ENCODE peak calls at places on chromosome 17, in six cellular contexts. M is coronary artery, C is tibial nerve, O is GM12878, E is IMR-90, H is heart left ventricle. F is an unnamed sample.

GRCh38 chr17:7080445-7081041 is 492 bp upstream of the CLEC10A start:
- DNase-seq in M (no peak), C (peak; percentile 21), O (no peak), E (no peak), H (peak; percentile 69), F (no peak)

GRCh38 chr17:16158721-16159120 is 56.6 kb downstream of the NCOR1 start:
- DNase-seq in M (no peak), C (no peak), O (no peak), E (no peak), H (no peak), F (no peak)

GRCh38 chr17:82836823-82837357 is 2.9 kb downstream of the ZNF750 start:
- DNase-seq in M (no peak), C (no peak), O (no peak), E (no peak), H (no peak), F (no peak)

GRCh38 chr17:74408262-74408661 is 23.6 kb upstream of the GPRC5C start:
- DNase-seq in M (no peak), C (no peak), O (no peak), E (no peak), H (no peak), F (peak; percentile 20)

GRCh38 chr17:21286066-21286770 is 1.7 kb downstream of the MAP2K3 start:
- DNase-seq in M (peak; percentile 98), C (peak; percentile 80), O (no peak), E (peak; percentile 99), H (peak; percentile 93), F (peak; percentile 34)

GRCh38 chr17:1294157-1294717 is 14.8 kb downstream of the TRARG1 start:
- DNase-seq in M (no peak), C (no peak), O (no peak), E (no peak), H (no peak), F (peak; percentile 37)

GRCh38 chr17:18132711-18133110 is 24.2 kb downstream of the MYO15A start:
- DNase-seq in M (no peak), C (no peak), O (no peak), E (no peak), H (no peak), F (no peak)

GRCh38 chr17:38600416-38600815 is 5.3 kb downstream of the SRCIN1 start:
- DNase-seq in M (no peak), C (no peak), O (no peak), E (no peak), H (no peak), F (no peak)

GRCh38 chr17:75942473-75942872 is 1.6 kb upstream of the FBF1 start:
- DNase-seq in M (no peak), C (no peak), O (no peak), E (no peak), H (no peak), F (no peak)

GRCh38 chr17:20066253-20066652 is 57.1 kb downstream of the SPECC1 start:
- DNase-seq in M (no peak), C (peak; percentile 51), O (no peak), E (peak; percentile 80), H (peak; percentile 75), F (no peak)

GRCh38 chr17:28346199-28346580 is 10.6 kb downstream of the TNFAIP1 start:
- DNase-seq in M (no peak), C (no peak), O (no peak), E (no peak), H (no peak), F (no peak)

GRCh38 chr17:57751348-57751970 is 6.4 kb upstream of the CCDC182 start:
- DNase-seq in M (no peak), C (no peak), O (no peak), E (no peak), H (no peak), F (no peak)

GRCh38 chr17:49316889-49317288 is 45.2 kb downstream of the ZNF652 start:
- DNase-seq in M (no peak), C (no peak), O (no peak), E (no peak), H (no peak), F (peak; percentile 33)

GRCh38 chr17:49315551-49315951 is 46.5 kb downstream of the ZNF652 start:
- DNase-seq in M (peak; percentile 78), C (peak; percentile 55), O (peak; percentile 66), E (peak; percentile 91), H (peak; percentile 71), F (peak; percentile 88)

GRCh38 chr17:49315974-49316570 is 46.0 kb downstream of the ZNF652 start:
- DNase-seq in M (no peak), C (no peak), O (no peak), E (peak; percentile 27), H (no peak), F (peak; percentile 10)

GRCh38 chr17:49318438-49318965 is 43.5 kb downstream of the ZNF652 start:
- DNase-seq in M (no peak), C (no peak), O (no peak), E (no peak), H (no peak), F (no peak)

DNA sequence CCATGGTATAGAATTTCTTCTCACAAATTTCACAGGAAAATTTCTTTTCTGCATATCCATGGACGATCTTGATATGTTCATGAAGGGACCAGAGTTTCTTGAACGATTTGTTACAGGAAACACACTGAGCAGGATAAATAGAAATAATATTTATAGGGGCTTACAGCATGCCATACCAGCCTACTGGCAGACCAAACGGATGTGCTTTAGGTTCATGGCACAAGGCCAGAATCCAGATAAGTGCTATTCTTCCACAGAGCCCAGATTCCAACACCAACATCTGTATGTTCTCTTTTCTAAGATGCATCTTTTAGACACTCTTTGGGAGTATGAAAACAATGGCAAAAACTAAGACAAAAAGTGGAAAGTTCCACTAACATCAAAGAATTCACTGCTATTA is 49.3 kb downstream of the ZNF652 start:
- DNase-seq in M (no peak), C (no peak), O (no peak), E (no peak), H (no peak), F (no peak)
- H3K4me3 ChIP-seq in M (no peak overlapping the region), C (no peak overlapping the region), O (no peak overlapping the region), E (no peak overlapping the region), H (no peak overlapping the region), F (no peak overlapping the region)

GRCh38 chr17:45718791-45719190 is 65.3 kb upstream of the CRHR1 start:
- DNase-seq in M (no peak), C (no peak), O (no peak), E (no peak), H (no peak), F (no peak)

GRCh38 chr17:45720386-45720785 is 63.7 kb upstream of the CRHR1 start:
- DNase-seq in M (no peak), C (no peak), O (no peak), E (no peak), H (no peak), F (no peak)

GRCh38 chr17:45719335-45720071 is 64.6 kb upstream of the CRHR1 start:
- DNase-seq in M (no peak), C (no peak), O (no peak), E (peak; percentile 74), H (no peak), F (peak; percentile 3)

GRCh38 chr17:45722161-45722560 is 62.0 kb upstream of the CRHR1 start:
- DNase-seq in M (no peak), C (no peak), O (no peak), E (peak; percentile 5), H (no peak), F (no peak)
- TF ChIP-seq CTCF in M (no peak), C (no peak), O (peak; percentile 9), E (peak; percentile 26), H (no peak), F (no peak)

GRCh38 chr17:69069289-69069688 is 8.6 kb upstream of the ABCA9 start:
- DNase-seq in M (no peak), C (no peak), O (no peak), E (no peak), H (no peak), F (no peak)
- H3K4me3 ChIP-seq in M (no peak overlapping the region), C (no peak overlapping the region), O (no peak overlapping the region), E (no peak overlapping the region), H (no peak overlapping the region), F (no peak overlapping the region)

GRCh38 chr17:31523862-31524730 is 132.6 kb downstream of the RAB11FIP4 start:
- DNase-seq in M (no peak), C (no peak), O (no peak), E (no peak), H (no peak), F (no peak)

GRCh38 chr17:31518478-31518877 is 127.0 kb downstream of the RAB11FIP4 start:
- DNase-seq in M (no peak), C (no peak), O (no peak), E (no peak), H (no peak), F (no peak)

GRCh38 chr17:31522284-31522931 is 130.9 kb downstream of the RAB11FIP4 start:
- DNase-seq in M (no peak), C (no peak), O (no peak), E (no peak), H (no peak), F (no peak)

GRCh38 chr17:31522987-31523495 is 131.6 kb downstream of the RAB11FIP4 start:
- DNase-seq in M (no peak), C (no peak), O (no peak), E (no peak), H (no peak), F (no peak)

DNA sequence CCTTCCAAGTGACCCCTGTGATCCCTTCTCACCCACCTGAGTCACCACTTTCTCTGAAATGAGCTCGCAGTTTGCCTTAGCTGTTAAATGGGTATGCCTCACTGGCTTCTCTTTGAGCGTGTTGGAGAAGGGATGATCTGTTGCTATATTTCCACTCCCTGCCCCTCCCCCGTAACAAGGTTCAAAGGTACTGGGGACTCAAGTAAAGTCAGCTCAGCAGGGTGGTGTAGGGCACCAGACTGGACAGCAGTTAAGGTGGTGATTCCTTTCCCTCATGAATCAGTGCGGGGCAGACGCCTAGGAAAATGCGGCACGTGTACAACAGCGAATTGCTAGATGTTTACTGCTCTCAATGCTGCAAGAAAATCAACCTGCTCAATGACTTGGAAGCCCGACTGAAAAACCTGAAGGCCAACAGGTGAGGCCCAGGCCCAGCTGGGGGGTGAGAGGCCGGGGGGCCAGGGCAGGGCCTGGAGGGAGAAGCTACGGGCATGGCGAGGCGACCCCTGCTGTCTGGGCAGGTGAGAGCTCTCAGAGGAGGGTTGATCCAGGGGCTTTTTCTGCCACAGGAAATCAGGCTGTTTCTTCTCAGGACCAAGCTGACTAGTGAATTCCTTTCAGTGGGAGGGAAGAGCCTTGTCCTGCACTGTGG is 130.3 kb downstream of the RAB11FIP4 start:
- DNase-seq in M (no peak), C (no peak), O (no peak), E (no peak), H (no peak), F (no peak)
- TF ChIP-seq CTCF in M (no peak), C (no peak), O (peak; percentile 14), E (no peak), H (no peak), F (no peak)

DNA sequence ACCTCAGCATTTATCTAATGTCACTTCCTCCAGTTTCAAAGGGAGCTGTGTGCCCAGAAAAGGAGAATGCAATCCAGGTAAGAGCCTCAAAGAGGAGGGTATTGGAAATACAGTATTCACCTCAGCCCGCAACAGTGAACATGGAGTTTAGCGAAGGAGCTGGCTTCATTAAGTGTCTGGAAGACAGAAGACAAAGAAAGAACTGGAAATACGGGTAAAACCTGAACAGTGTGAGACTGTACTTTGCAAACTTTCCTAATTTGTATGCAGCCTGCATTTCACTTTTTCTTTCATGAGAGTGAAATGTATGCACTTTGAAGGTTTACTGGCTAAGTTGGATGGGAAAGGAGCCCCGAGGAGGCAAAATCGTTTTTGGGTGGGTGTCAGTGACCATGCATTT is 478.4 kb downstream of the HS3ST3B1 start:
- DNase-seq in M (no peak), C (no peak), O (no peak), E (no peak), H (no peak), F (no peak)
- H3K4me3 ChIP-seq in M (no peak overlapping the region), C (no peak overlapping the region), O (no peak overlapping the region), E (no peak overlapping the region), H (no peak overlapping the region), F (no peak overlapping the region)

F was measured in GM12865.